ENCODE peak calls at places on chromosome 1, in nine cellular contexts. Q is HCT116, J is uterus, X is esophagus squamous epithelium, I is right lobe of liver, N is body of pancreas, P is heart left ventricle, L is tibial nerve, V is IMR-90. M is an unnamed sample.

GRCh38 chr1:22618056-22618455 is 18.4 kb upstream of the C1QA start:
- DNase-seq in Q (no peak), J (no peak), X (no peak), I (no peak), N (no peak), P (no peak), L (no peak), V (no peak), M (no peak)

GRCh38 chr1:4045397-4046010 is 145.4 kb upstream of the C1orf174 start:
- DNase-seq in Q (no peak), J (no peak), X (no peak), I (no peak), N (no peak), P (no peak), L (no peak), V (no peak), M (no peak)

GRCh38 chr1:205186191-205186590 is 25.3 kb downstream of the DSTYK start:
- DNase-seq in Q (no peak), J (no peak), X (no peak), I (no peak), N (no peak), P (no peak), L (no peak), V (no peak), M (no peak)

GRCh38 chr1:54273837-54274192 is 73.8 kb downstream of the MRPL37 start:
- DNase-seq in Q (no peak), J (peak; percentile 86), X (no peak), I (no peak), N (no peak), P (peak; percentile 42), L (peak; percentile 69), V (no peak), M (peak; percentile 93)

GRCh38 chr1:116457944-116458343 is 84.9 kb downstream of the ATP1A1 start:
- DNase-seq in Q (no peak), J (no peak), X (no peak), I (no peak), N (no peak), P (no peak), L (no peak), V (no peak), M (no peak)

GRCh38 chr1:31981976-31982375 is 31.7 kb upstream of the KHDRBS1 start:
- DNase-seq in Q (no peak), J (no peak), X (no peak), I (no peak), N (no peak), P (no peak), L (no peak), V (no peak), M (no peak)

GRCh38 chr1:184866991-184867788 is 107.1 kb downstream of the NIBAN1 start:
- DNase-seq in Q (no peak), J (no peak), X (no peak), I (no peak), N (no peak), P (no peak), L (no peak), V (peak; percentile 96), M (no peak)

GRCh38 chr1:1924378-1924777 is 5.3 kb upstream of the TMEM52 start:
- DNase-seq in Q (no peak), J (no peak), X (no peak), I (no peak), N (no peak), P (no peak), L (no peak), V (no peak), M (no peak)

GRCh38 chr1:5915587-5916571 is 76.3 kb downstream of the NPHP4 start:
- DNase-seq in Q (peak; percentile 6), J (no peak), X (no peak), I (no peak), N (no peak), P (no peak), L (no peak), V (peak; percentile 65), M (no peak)

GRCh38 chr1:42692461-42692860 is 10.2 kb downstream of the YBX1 start:
- DNase-seq in Q (no peak), J (no peak), X (no peak), I (no peak), N (no peak), P (no peak), L (no peak), V (no peak), M (no peak)

GRCh38 chr1:235357485-235358378 is 9.5 kb upstream of the TBCE start:
- DNase-seq in Q (no peak), J (no peak), X (no peak), I (no peak), N (no peak), P (no peak), L (no peak), V (no peak), M (no peak)

GRCh38 chr1:163399976-163400375 is 78.2 kb downstream of the NUF2 start:
- DNase-seq in Q (no peak), J (no peak), X (no peak), I (no peak), N (no peak), P (no peak), L (no peak), V (no peak), M (no peak)

GRCh38 chr1:184300446-184300845 is 86.4 kb upstream of the C1orf21 start:
- DNase-seq in Q (no peak), J (no peak), X (no peak), I (no peak), N (no peak), P (no peak), L (no peak), V (peak; percentile 76), M (no peak)

GRCh38 chr1:30732277-30732996 is 9.1 kb upstream of the MATN1 start:
- DNase-seq in Q (no peak), J (no peak), X (no peak), I (no peak), N (no peak), P (no peak), L (no peak), V (peak; percentile 18), M (no peak)
- H3K27ac ChIP-seq in Q (no peak overlapping the region), J (no peak overlapping the region), X (no peak overlapping the region), I (no peak overlapping the region), N (no peak overlapping the region), P (no peak overlapping the region), L (peak overlapping the region; percentile 68), V (no peak overlapping the region), M (no peak overlapping the region)

DNA sequence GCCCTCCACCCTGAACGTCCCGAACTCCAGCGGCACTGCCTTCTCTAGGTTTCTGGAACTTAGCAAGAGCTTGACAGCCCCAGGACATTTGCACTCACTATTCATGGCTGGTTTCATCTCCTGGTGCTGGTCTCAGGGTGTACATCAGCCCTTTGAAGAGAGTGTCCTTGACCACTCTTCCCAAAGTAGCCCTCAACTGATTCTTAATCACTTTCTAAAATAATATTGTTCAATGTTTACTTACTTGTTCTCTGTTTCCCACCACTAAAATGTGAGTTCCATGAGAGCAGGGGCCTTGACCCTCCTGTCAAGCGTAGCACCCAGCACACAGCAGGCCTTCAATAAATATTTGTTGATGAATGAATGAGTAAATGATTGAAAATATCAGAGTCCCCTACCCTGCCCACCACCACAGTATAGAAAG is 262.5 kb downstream of the RHOU start:
- DNase-seq in Q (no peak), J (no peak), X (no peak), I (no peak), N (no peak), P (no peak), L (no peak), V (no peak), M (no peak)
- TF ChIP-seq POLR2A in Q (no peak), J (no peak), X (no peak), I (no peak), N (no peak), P (no peak), L (no peak), V (no peak), M (no peak)

GRCh38 chr1:27668121-27668807 is 3.7 kb downstream of the IFI6 start:
- DNase-seq in Q (no peak), J (no peak), X (no peak), I (no peak), N (no peak), P (no peak), L (no peak), V (no peak), M (no peak)
- H3K27ac ChIP-seq in Q (no peak overlapping the region), J (no peak overlapping the region), X (no peak overlapping the region), I (no peak overlapping the region), N (no peak overlapping the region), P (no peak overlapping the region), L (no peak overlapping the region), V (no peak overlapping the region), M (no peak overlapping the region)

GRCh38 chr1:183022202-183023145 is 746 bp upstream of the LAMC1 start:
- DNase-seq in Q (peak; percentile 84), J (peak; percentile 95), X (no peak), I (peak; percentile 81), N (peak; percentile 80), P (peak; percentile 90), L (peak; percentile 77), V (peak; percentile 98), M (peak; percentile 97)

GRCh38 chr1:183021405-183022201 is 1.6 kb upstream of the LAMC1 start:
- DNase-seq in Q (no peak), J (no peak), X (no peak), I (no peak), N (no peak), P (no peak), L (no peak), V (no peak), M (no peak)

GRCh38 chr1:183024352-183025337 is 1.4 kb downstream of the LAMC1 start:
- DNase-seq in Q (no peak), J (no peak), X (no peak), I (no peak), N (no peak), P (no peak), L (no peak), V (no peak), M (no peak)

GRCh38 chr1:183023146-183023600 is at the start of gene LAMC1:
- DNase-seq in Q (no peak), J (peak; percentile 73), X (no peak), I (peak; percentile 79), N (peak; percentile 62), P (peak; percentile 86), L (peak; percentile 52), V (peak; percentile 80), M (peak; percentile 90)

DNA sequence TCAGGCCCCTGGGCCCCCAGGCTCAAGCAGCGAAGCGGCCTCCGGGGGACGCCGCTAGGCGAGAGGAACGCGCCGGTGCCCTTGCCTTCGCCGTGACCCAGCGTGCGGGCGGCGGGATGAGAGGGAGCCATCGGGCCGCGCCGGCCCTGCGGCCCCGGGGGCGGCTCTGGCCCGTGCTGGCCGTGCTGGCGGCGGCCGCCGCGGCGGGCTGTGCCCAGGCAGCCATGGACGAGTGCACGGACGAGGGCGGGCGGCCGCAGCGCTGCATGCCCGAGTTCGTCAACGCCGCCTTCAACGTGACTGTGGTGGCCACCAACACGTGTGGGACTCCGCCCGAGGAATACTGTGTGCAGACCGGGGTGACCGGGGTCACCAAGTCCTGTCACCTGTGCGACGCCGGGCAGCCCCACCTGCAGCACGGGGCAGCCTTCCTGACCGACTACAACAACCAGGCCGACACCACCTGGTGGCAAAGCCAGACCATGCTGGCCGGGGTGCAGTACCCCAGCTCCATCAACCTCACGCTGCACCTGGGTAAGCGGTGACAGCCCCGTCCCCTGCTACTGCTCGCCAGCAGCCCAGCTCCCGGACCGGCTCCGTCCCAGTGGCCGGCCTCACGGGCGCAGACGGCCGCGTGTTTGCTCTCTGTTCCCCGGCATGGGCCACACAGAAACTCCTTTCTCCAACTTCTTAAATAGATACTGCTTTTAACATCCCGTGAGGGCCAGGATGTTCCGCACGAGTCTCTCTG is 556 bp downstream of the LAMC1 start:
- DNase-seq in Q (peak; percentile 61), J (peak; percentile 68), X (no peak), I (peak; percentile 92), N (peak; percentile 81), P (peak; percentile 66), L (peak; percentile 33), V (peak; percentile 47), M (peak; percentile 81)
- TF ChIP-seq POLR2A in Q (no peak), J (peak; percentile 14), X (no peak), I (peak; percentile 48), N (peak; percentile 55), P (no peak), L (peak; percentile 20), V (no peak), M (no peak)

M was measured in sigmoid colon.